ENCODE peak calls at places on chromosomes 1 and 21, in six cellular contexts. D is ascending aorta, P is mucosa of descending colon, I is mesothelial cell of epicardium, S is coronary artery, F is omental fat pad. J is an unnamed sample.

GRCh38 chr1:61132176-61133047 is 50.1 kb downstream of the NFIA start:
- DNase-seq in D (no peak), P (no peak), I (no peak), S (no peak), F (no peak), J (peak; percentile 42)

GRCh38 chr1:227996187-227996950 is 10.4 kb upstream of the WNT3A start:
- DNase-seq in D (no peak), P (no peak), I (no peak), S (no peak), F (no peak), J (no peak)

GRCh38 chr1:180195916-180196315 is 34.1 kb upstream of the LHX4 start:
- DNase-seq in D (no peak), P (no peak), I (no peak), S (no peak), F (no peak), J (no peak)

GRCh38 chr1:146032613-146033219 is 11.2 kb upstream of the HJV start:
- DNase-seq in D (no peak), P (no peak), I (no peak), S (no peak), F (no peak), J (peak; percentile 58)

GRCh38 chr1:97066860-97067259 is 345.3 kb downstream of the PTBP2 start:
- DNase-seq in D (no peak), P (no peak), I (no peak), S (no peak), F (no peak), J (no peak)

GRCh38 chr1:195999022-195999421 is 609.2 kb downstream of the KCNT2 start:
- DNase-seq in D (no peak), P (no peak), I (no peak), S (no peak), F (no peak), J (no peak)

GRCh38 chr1:56817716-56818463 is 1.3 kb downstream of the FYB2 start:
- DNase-seq in D (no peak), P (no peak), I (no peak), S (no peak), F (no peak), J (no peak)

GRCh38 chr1:45043094-45043493 is 31.0 kb downstream of the UROD start:
- DNase-seq in D (no peak), P (no peak), I (no peak), S (no peak), F (no peak), J (no peak)

GRCh38 chr1:46547481-46548383 is 3.7 kb downstream of the KNCN start:
- DNase-seq in D (no peak), P (peak; percentile 14), I (no peak), S (no peak), F (no peak), J (peak; percentile 63)

GRCh38 chr1:27341525-27342252 is at the start of gene SYTL1:
- DNase-seq in D (no peak), P (peak; percentile 75), I (no peak), S (no peak), F (no peak), J (peak; percentile 92)

GRCh38 chr1:197915797-197916686 is 1.1 kb upstream of the LHX9 start:
- DNase-seq in D (no peak), P (peak; percentile 74), I (peak; percentile 75), S (no peak), F (no peak), J (peak; percentile 61)

GRCh38 chr21:39527664-39528381 is 76.1 kb downstream of the SH3BGR start:
- DNase-seq in D (no peak), P (peak; percentile 73), I (no peak), S (no peak), F (no peak), J (no peak)

GRCh38 chr1:109357673-109358072 is 40.0 kb downstream of the SORT1 start:
- DNase-seq in D (no peak), P (no peak), I (no peak), S (no peak), F (no peak), J (no peak)

GRCh38 chr21:36565616-36566015 is 85.7 kb upstream of the CLDN14 start:
- DNase-seq in D (no peak), P (no peak), I (no peak), S (no peak), F (no peak), J (no peak)

GRCh38 chr1:246632584-246633168 is 66.4 kb downstream of the CNST start:
- DNase-seq in D (no peak), P (no peak), I (no peak), S (no peak), F (no peak), J (peak; percentile 58)

GRCh38 chr1:16090076-16090826 is 16.8 kb upstream of the FAM131C start:
- DNase-seq in D (no peak), P (no peak), I (no peak), S (no peak), F (no peak), J (no peak)

GRCh38 chr1:118160825-118161224 is 24.2 kb downstream of the SPAG17 start:
- DNase-seq in D (no peak), P (no peak), I (no peak), S (no peak), F (no peak), J (peak; percentile 90)

GRCh38 chr1:205066221-205066818 is 17.9 kb downstream of the TMEM81 start:
- DNase-seq in D (no peak), P (no peak), I (no peak), S (peak; percentile 61), F (no peak), J (no peak)

GRCh38 chr1:165768513-165769394 is at the start of gene TMCO1:
- DNase-seq in D (peak; percentile 99), P (peak; percentile 93), I (peak; percentile 87), S (peak; percentile 96), F (peak; percentile 94), J (peak; percentile 99)

GRCh38 chr1:28256197-28256827 is 3.0 kb upstream of the SESN2 start:
- DNase-seq in D (no peak), P (no peak), I (no peak), S (no peak), F (no peak), J (no peak)

GRCh38 chr1:64470670-64471217 is 815 bp downstream of the CACHD1 start:
- DNase-seq in D (peak; percentile 67), P (peak; percentile 40), I (peak; percentile 67), S (peak; percentile 76), F (no peak), J (peak; percentile 20)

GRCh38 chr21:37642493-37642892 is 273.8 kb downstream of the KCNJ6 start:
- DNase-seq in D (no peak), P (no peak), I (no peak), S (no peak), F (no peak), J (peak; percentile 72)

GRCh38 chr1:89898150-89898549 is 77.3 kb downstream of the LRRC8D start:
- DNase-seq in D (no peak), P (no peak), I (no peak), S (no peak), F (no peak), J (no peak)

GRCh38 chr1:91741301-91741700 is 144.7 kb downstream of the TGFBR3 start:
- DNase-seq in D (no peak), P (no peak), I (no peak), S (no peak), F (no peak), J (peak; percentile 25)

GRCh38 chr1:234980657-234981396 is 147.8 kb downstream of the TOMM20 start:
- DNase-seq in D (peak; percentile 98), P (peak; percentile 64), I (no peak), S (peak; percentile 97), F (peak; percentile 70), J (peak; percentile 91)

GRCh38 chr1:1034438-1034759 is 14.5 kb downstream of the AGRN start:
- DNase-seq in D (no peak), P (no peak), I (no peak), S (no peak), F (no peak), J (no peak)

GRCh38 chr1:48687271-48688045 is 89.2 kb downstream of the BEND5 start:
- DNase-seq in D (no peak), P (no peak), I (no peak), S (no peak), F (no peak), J (peak; percentile 27)

GRCh38 chr21:33198346-33199135 is 31.2 kb upstream of the IFNAR2 start:
- DNase-seq in D (peak; percentile 73), P (no peak), I (no peak), S (no peak), F (no peak), J (no peak)

GRCh38 chr1:226657788-226658537 is 81.1 kb downstream of the ITPKB start:
- DNase-seq in D (no peak), P (peak; percentile 20), I (no peak), S (no peak), F (no peak), J (peak; percentile 90)

GRCh38 chr1:30586671-30587070 is 136.7 kb downstream of the MATN1 start:
- DNase-seq in D (no peak), P (no peak), I (no peak), S (no peak), F (no peak), J (no peak)
- TF ChIP-seq CTCF in D (no peak), P (no peak), I (no peak), S (no peak), F (no peak), J (no peak)

GRCh38 chr1:200139661-200140250 is 112.2 kb downstream of the NR5A2 start:
- DNase-seq in D (no peak), P (no peak), I (no peak), S (no peak), F (no peak), J (peak; percentile 76)
- TF ChIP-seq CTCF in D (no peak), P (no peak), I (no peak), S (no peak), F (no peak), J (peak; percentile 88)

GRCh38 chr1:212621830-212622315 is 13.3 kb downstream of the ATF3 start:
- DNase-seq in D (no peak), P (no peak), I (no peak), S (no peak), F (no peak), J (peak; percentile 64)

GRCh38 chr1:212621043-212621829 is 12.7 kb downstream of the ATF3 start:
- DNase-seq in D (no peak), P (no peak), I (no peak), S (no peak), F (no peak), J (peak; percentile 64)

GRCh38 chr1:212622467-212622866 is 13.9 kb downstream of the ATF3 start:
- DNase-seq in D (no peak), P (no peak), I (no peak), S (no peak), F (no peak), J (no peak)

GRCh38 chr1:212618466-212619210 is 10.1 kb downstream of the ATF3 start:
- DNase-seq in D (no peak), P (no peak), I (peak; percentile 29), S (no peak), F (no peak), J (no peak)

DNA sequence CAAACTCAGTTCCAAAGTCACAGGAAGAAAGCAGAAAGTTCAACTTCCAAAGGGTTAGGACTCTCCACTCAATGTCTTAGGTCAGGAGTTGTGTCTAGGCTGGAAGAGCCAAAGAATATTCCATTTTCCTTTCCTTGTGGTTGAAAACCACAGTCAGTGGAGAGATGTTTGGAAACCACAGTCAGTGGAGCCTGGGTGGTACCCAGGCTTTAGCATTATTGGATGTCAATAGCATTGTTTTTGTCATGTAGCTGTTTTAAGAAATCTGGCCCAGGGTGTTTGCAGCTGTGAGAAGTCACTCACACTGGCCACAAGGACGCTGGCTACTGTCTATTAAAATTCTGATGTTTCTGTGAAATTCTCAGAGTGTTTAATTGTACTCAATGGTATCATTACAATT is 11.7 kb downstream of the ATF3 start:
- DNase-seq in D (no peak), P (no peak), I (no peak), S (no peak), F (no peak), J (no peak)
- TF ChIP-seq CTCF in D (no peak), P (no peak), I (no peak), S (no peak), F (no peak), J (no peak)

GRCh38 chr21:35477622-35478021 is 428.5 kb upstream of the RUNX1 start:
- DNase-seq in D (no peak), P (no peak), I (no peak), S (no peak), F (no peak), J (no peak)
- TF ChIP-seq CTCF in D (no peak), P (no peak), I (no peak), S (no peak), F (no peak), J (no peak)

J was measured in epithelial cell of esophagus.